ENCODE peak calls at places on chromosomes 13 and 19, in four cellular contexts. E is effector memory CD4-positive, alpha-beta T cell; F is fibroblast of mammary gland; U is mammary epithelial cell. S is an unnamed sample.

GRCh38 chr19:38736036-38736412 is 8.2 kb downstream of the CAPN12 start:
- DNase-seq in E (peak), F (peak), U (no peak), S (peak)

GRCh38 chr19:38596057-38596981 is 21.4 kb downstream of the MAP4K1 start:
- DNase-seq in E (no peak), F (no peak), U (no peak), S (no peak)

GRCh38 chr13:80173224-80173623 is 167.7 kb downstream of the SPRY2 start:
- DNase-seq in E (no peak), F (peak), U (no peak), S (no peak)

GRCh38 chr13:99982021-99982740 is 597 bp downstream of the ZIC2 start:
- DNase-seq in E (no peak), F (no peak), U (peak), S (no peak)

GRCh38 chr19:1213391-1214286 is 8.1 kb downstream of the STK11 start:
- DNase-seq in E (peak), F (peak), U (peak), S (peak)

GRCh38 chr19:57978586-57979289 is 4.4 kb upstream of the C19orf18 start:
- DNase-seq in E (no peak), F (peak), U (no peak), S (no peak)

GRCh38 chr13:60448907-60449510 is 52.0 kb downstream of the TDRD3 start:
- DNase-seq in E (no peak), F (peak), U (peak), S (peak)

GRCh38 chr13:73274147-73274546 is 215.3 kb downstream of the KLF5 start:
- DNase-seq in E (no peak), F (no peak), U (no peak), S (no peak)

GRCh38 chr13:65926750-65927171 is 1303.4 kb downstream of the PCDH9 start:
- DNase-seq in E (no peak), F (no peak), U (no peak), S (no peak)

GRCh38 chr13:100520936-100521765 is 67.4 kb downstream of the GGACT start:
- DNase-seq in E (no peak), F (no peak), U (no peak), S (no peak)

GRCh38 chr19:6278740-6279619 is 795 bp downstream of the MLLT1 start:
- DNase-seq in E (no peak), F (no peak), U (no peak), S (no peak)

GRCh38 chr19:35168261-35168660 is 13.7 kb downstream of the FXYD5 start:
- DNase-seq in E (no peak), F (peak), U (peak), S (no peak)

GRCh38 chr19:11203194-11204075 is 6.1 kb upstream of the KANK2 start:
- DNase-seq in E (no peak), F (peak), U (peak), S (peak)

GRCh38 chr13:41499452-41499851 is 42.1 kb downstream of the RGCC start:
- DNase-seq in E (no peak), F (no peak), U (no peak), S (no peak)

GRCh38 chr13:36531746-36532486 is 99.6 kb downstream of the CCNA1 start:
- DNase-seq in E (no peak), F (peak), U (peak), S (peak)

GRCh38 chr13:112129557-112129956 is 62.6 kb downstream of the SOX1 start:
- DNase-seq in E (no peak), F (no peak), U (no peak), S (no peak)

GRCh38 chr13:99975626-99976025 is 4.1 kb upstream of the ZIC5 start:
- DNase-seq in E (no peak), F (no peak), U (no peak), S (no peak)

GRCh38 chr19:8081569-8082550 is 29.3 kb downstream of the CCL25 start:
- DNase-seq in E (no peak), F (peak), U (no peak), S (peak)

GRCh38 chr13:39196957-39197644 is 158.8 kb downstream of the NHLRC3 start:
- DNase-seq in E (no peak), F (no peak), U (no peak), S (no peak)
- H3K4me3 ChIP-seq in E (no peak), F (no peak), U (no peak), S (no peak)

GRCh38 chr13:30832845-30833332 is 73.2 kb upstream of the MEDAG start:
- DNase-seq in E (no peak), F (no peak), U (peak), S (peak)
- H3K4me3 ChIP-seq in E (no peak), F (no peak), U (no peak), S (no peak)

DNA sequence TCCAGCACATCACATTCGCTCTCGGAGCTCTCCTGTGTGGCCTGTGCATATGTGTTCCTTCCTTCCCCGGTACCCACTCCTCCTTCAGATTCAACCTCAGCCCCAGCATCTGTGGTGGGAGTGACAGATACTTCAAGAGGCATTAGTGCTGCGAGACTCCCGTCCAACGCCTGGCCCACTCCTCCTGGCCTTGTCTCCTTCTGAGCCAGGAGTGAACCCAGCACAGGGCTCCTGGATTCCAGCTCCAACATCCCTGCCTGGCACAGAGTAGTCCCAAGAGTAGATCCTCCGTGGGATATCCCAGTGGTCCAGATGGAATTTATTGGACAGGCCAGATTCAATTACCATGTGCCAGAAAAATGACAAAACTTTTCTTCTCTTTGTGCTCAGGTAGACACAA is 55.9 kb downstream of the SACS start:
- DNase-seq in E (no peak), F (no peak), U (no peak), S (no peak)
- H3K4me3 ChIP-seq in E (no peak), F (no peak), U (no peak), S (no peak)

DNA sequence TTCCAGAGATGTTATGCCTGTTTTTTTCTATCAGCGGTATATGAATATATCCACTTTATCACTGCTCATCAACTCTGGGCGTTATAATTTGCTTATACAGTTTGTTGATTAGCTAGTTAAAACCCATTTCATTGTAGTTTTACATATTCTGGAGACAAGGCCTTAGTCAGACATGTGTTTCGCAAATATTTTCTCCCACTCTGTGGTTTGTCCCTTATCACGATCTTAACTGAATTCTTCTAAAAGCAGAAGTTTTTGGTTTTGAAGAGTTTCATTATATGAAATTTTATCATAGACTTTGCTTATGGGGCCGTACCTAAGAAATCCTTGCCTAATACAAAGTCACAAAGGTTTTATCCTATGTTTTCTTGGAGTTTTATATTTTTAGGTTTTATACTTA is 84.6 kb downstream of the FRY start:
- DNase-seq in E (no peak), F (no peak), U (no peak), S (peak)
- H3K4me3 ChIP-seq in E (no peak), F (no peak), U (no peak), S (no peak)

DNA sequence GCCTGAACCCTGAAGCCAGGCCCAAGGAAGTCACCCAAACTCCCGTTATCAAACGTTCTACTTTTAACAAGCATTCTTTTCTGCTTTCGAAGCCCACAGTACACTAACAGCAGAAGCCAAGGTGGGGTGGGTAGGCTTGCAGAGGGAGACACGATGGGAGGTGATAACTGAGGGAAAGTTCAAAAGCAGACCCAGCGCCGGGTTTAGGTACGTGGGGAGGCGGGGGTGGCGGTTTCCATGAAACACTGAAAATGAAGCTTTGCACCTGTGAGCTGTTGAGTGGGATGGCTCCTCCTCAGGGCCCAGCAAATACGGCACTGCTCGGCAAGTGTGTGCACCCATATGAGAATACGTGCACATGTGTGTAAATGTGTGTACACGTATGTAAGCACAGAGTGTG is 49.8 kb downstream of the KLF2 start:
- DNase-seq in E (no peak), F (no peak), U (no peak), S (no peak)
- H3K4me3 ChIP-seq in E (no peak), F (no peak), U (no peak), S (no peak)

DNA sequence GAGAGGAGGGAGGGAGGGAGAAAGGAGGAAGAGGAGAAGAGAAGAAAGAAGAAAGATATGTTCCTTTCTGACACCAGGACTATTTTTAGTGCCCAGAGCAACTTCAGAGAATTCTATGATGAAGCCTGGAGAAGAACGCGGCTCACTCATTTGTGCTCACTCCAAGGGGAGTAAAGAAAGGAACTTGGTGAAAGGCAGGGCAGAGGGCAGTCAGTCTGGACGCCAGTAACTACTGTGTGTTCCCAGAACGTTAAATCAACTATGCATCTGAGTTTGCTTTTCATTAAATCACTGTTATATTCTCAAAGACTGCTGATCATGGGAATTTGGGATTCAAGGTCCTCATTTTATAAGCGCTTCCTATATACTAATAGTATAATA is 154.3 kb downstream of the DCT start:
- DNase-seq in E (no peak), F (peak), U (no peak), S (peak)
- H3K4me3 ChIP-seq in E (no peak), F (no peak), U (no peak), S (no peak)

GRCh38 chr19:41929536-41930071 is 1.4 kb upstream of the ERFL start:
- DNase-seq in E (no peak), F (no peak), U (no peak), S (no peak)
- H3K4me3 ChIP-seq in E (no peak), F (no peak), U (no peak), S (no peak)

GRCh38 chr13:70324519-70324918 is 216.3 kb upstream of the KLHL1 start:
- DNase-seq in E (no peak), F (no peak), U (no peak), S (no peak)
- H3K4me3 ChIP-seq in E (no peak), F (no peak), U (no peak), S (no peak)

GRCh38 chr19:17811103-17811502 is 10.2 kb downstream of the INSL3 start:
- DNase-seq in E (no peak), F (no peak), U (no peak), S (no peak)

GRCh38 chr19:17811681-17812080 is 9.6 kb downstream of the INSL3 start:
- DNase-seq in E (no peak), F (no peak), U (no peak), S (no peak)

GRCh38 chr19:17807731-17808316 is 12.9 kb downstream of the B3GNT3 start:
- DNase-seq in E (no peak), F (no peak), U (no peak), S (no peak)

GRCh38 chr19:17806945-17807344 is 12.0 kb downstream of the B3GNT3 start:
- DNase-seq in E (no peak), F (no peak), U (no peak), S (no peak)

GRCh38 chr19:17812099-17812498 is 9.2 kb downstream of the INSL3 start:
- DNase-seq in E (no peak), F (no peak), U (no peak), S (no peak)
- H3K4me3 ChIP-seq in E (no peak), F (no peak), U (no peak), S (no peak)

S was measured in fibroblast of villous mesenchyme.